ENCODE peak calls at places on chromosomes 7 and 10, in nine cellular contexts. U is psoas muscle; J is RPMI8226; T is ovary; M is AML-193; Y is neural progenitor cell; P is activated CD4-positive, CD25-positive, alpha-beta regulatory T cell; R is fibroblast of lung; I is Kasumi-1. L is an unnamed sample.

GRCh38 chr7:29495618-29496017 is 68.0 kb upstream of the PRR15 start:
- DNase-seq in U (no peak), J (no peak), T (no peak), M (no peak), Y (peak), P (no peak), R (no peak), I (no peak), L (no peak)

GRCh38 chr10:30063098-30063497 is 3.7 kb upstream of the JCAD start:
- DNase-seq in U (no peak), J (no peak), T (no peak), M (no peak), Y (no peak), P (no peak), R (peak), I (no peak), L (no peak)

GRCh38 chr10:86287966-86288579 is 78.5 kb downstream of the GRID1 start:
- DNase-seq in U (no peak), J (no peak), T (no peak), M (no peak), Y (no peak), P (no peak), R (no peak), I (no peak), L (no peak)

GRCh38 chr10:29392376-29393021 is 103.6 kb downstream of the LYZL1 start:
- DNase-seq in U (no peak), J (peak), T (peak), M (peak), Y (peak), P (no peak), R (peak), I (peak), L (no peak)

GRCh38 chr10:125048101-125048864 is 106.4 kb downstream of the ZRANB1 start:
- DNase-seq in U (peak), J (peak), T (peak), M (peak), Y (peak), P (peak), R (peak), I (peak), L (peak)

GRCh38 chr10:113045155-113046055 is 95.4 kb downstream of the TCF7L2 start:
- DNase-seq in U (no peak), J (no peak), T (no peak), M (no peak), Y (no peak), P (no peak), R (peak), I (no peak), L (no peak)

GRCh38 chr10:71323407-71323806 is 4.3 kb downstream of the SLC29A3 start:
- DNase-seq in U (no peak), J (no peak), T (no peak), M (peak), Y (no peak), P (no peak), R (peak), I (peak), L (no peak)

GRCh38 chr10:33057620-33058019 is 99.6 kb upstream of the ITGB1 start:
- DNase-seq in U (no peak), J (no peak), T (no peak), M (no peak), Y (no peak), P (no peak), R (no peak), I (no peak), L (no peak)

GRCh38 chr7:5666361-5666760 is 115.1 kb downstream of the RNF216 start:
- DNase-seq in U (no peak), J (no peak), T (no peak), M (no peak), Y (peak), P (no peak), R (no peak), I (no peak), L (no peak)